ENCODE peak calls at places on chromosomes 4 and X, in seven cellular contexts. O is right atrium auricular region, J is Calu3, R is left ventricle myocardium inferior, X is stomach, A is WTC11, W is lower leg skin. S is an unnamed sample.

GRCh38 chr4:73653695-73654106 is 33.5 kb upstream of the RASSF6 start:
- DNase-seq in O (no peak), J (no peak), R (no peak), X (peak), A (no peak), W (no peak), S (peak)

GRCh38 chrX:1486177-1486576 is 33.5 kb upstream of the ASMTL start:
- DNase-seq in O (peak), J (no peak), R (no peak), X (no peak), A (no peak), W (no peak), S (no peak)

GRCh38 chrX:84046403-84046984 is 141.5 kb downstream of the RPS6KA6 start:
- DNase-seq in O (no peak), J (peak), R (no peak), X (peak), A (peak), W (no peak), S (peak)

GRCh38 chr4:89590102-89590501 is 246.9 kb downstream of the SNCA start:
- DNase-seq in O (no peak), J (no peak), R (no peak), X (no peak), A (no peak), W (no peak), S (no peak)

GRCh38 chrX:13432376-13432775 is 112.5 kb upstream of the ATXN3L start:
- DNase-seq in O (no peak), J (no peak), R (no peak), X (no peak), A (no peak), W (peak), S (no peak)

GRCh38 chrX:48854898-48855297 is 19.5 kb upstream of the PCSK1N start:
- DNase-seq in O (no peak), J (peak), R (no peak), X (no peak), A (peak), W (no peak), S (peak)

GRCh38 chr4:138522366-138522765 is 280.2 kb upstream of the SLC7A11 start:
- DNase-seq in O (no peak), J (no peak), R (no peak), X (no peak), A (no peak), W (no peak), S (no peak)

GRCh38 chrX:85977218-85977617 is 70.1 kb downstream of the CHM start:
- DNase-seq in O (no peak), J (no peak), R (no peak), X (no peak), A (no peak), W (no peak), S (no peak)

GRCh38 chrX:52556741-52557140 is 39.9 kb upstream of the XAGE1B start:
- DNase-seq in O (no peak), J (no peak), R (no peak), X (no peak), A (no peak), W (no peak), S (peak)

GRCh38 chr4:55634417-55635128 is 1.5 kb downstream of the NMU start:
- DNase-seq in O (no peak), J (no peak), R (no peak), X (no peak), A (no peak), W (no peak), S (no peak)

GRCh38 chrX:155612312-155613224 is at the start of gene TMLHE:
- DNase-seq in O (peak), J (peak), R (peak), X (peak), A (peak), W (peak), S (peak)

GRCh38 chrX:72268601-72269365 is 8.3 kb downstream of the RPS4X start:
- DNase-seq in O (no peak), J (no peak), R (no peak), X (no peak), A (no peak), W (no peak), S (no peak)

GRCh38 chr4:137422666-137423065 is 109.6 kb downstream of the PCDH18 start:
- DNase-seq in O (no peak), J (no peak), R (no peak), X (no peak), A (no peak), W (no peak), S (no peak)

GRCh38 chrX:23008431-23009099 is 8.8 kb downstream of the DDX53 start:
- DNase-seq in O (no peak), J (peak), R (no peak), X (no peak), A (no peak), W (no peak), S (no peak)
- TF ChIP-seq CTCF in O (peak), J (peak), R (peak), X (no peak), A (no peak), W (no peak), S (no peak)

GRCh38 chr4:84089652-84090437 is 409.2 kb downstream of the NKX6-1 start:
- DNase-seq in O (no peak), J (no peak), R (no peak), X (no peak), A (no peak), W (no peak), S (no peak)

GRCh38 chr4:84091266-84091665 is 407.8 kb downstream of the NKX6-1 start:
- DNase-seq in O (no peak), J (no peak), R (no peak), X (no peak), A (no peak), W (no peak), S (no peak)

GRCh38 chr4:84085986-84086385 is 413.1 kb downstream of the NKX6-1 start:
- DNase-seq in O (no peak), J (no peak), R (no peak), X (no peak), A (no peak), W (no peak), S (no peak)
- TF ChIP-seq CTCF in O (no peak), J (no peak), R (no peak), X (no peak), A (no peak), W (no peak), S (no peak)

GRCh38 chr4:3515646-3516045 is 16.6 kb downstream of the LRPAP1 start:
- DNase-seq in O (no peak), J (no peak), R (peak), X (no peak), A (no peak), W (no peak), S (no peak)

GRCh38 chr4:3516061-3516835 is 16.0 kb downstream of the LRPAP1 start:
- DNase-seq in O (no peak), J (no peak), R (peak), X (no peak), A (no peak), W (no peak), S (no peak)

GRCh38 chr4:3513807-3514206 is 18.4 kb downstream of the LRPAP1 start:
- DNase-seq in O (no peak), J (no peak), R (no peak), X (no peak), A (no peak), W (no peak), S (no peak)

GRCh38 chr4:3514221-3514780 is 17.9 kb downstream of the LRPAP1 start:
- DNase-seq in O (no peak), J (no peak), R (no peak), X (no peak), A (no peak), W (no peak), S (no peak)

GRCh38 chr4:3514806-3515421 is 17.3 kb downstream of the LRPAP1 start:
- DNase-seq in O (no peak), J (no peak), R (peak), X (no peak), A (peak), W (no peak), S (no peak)
- TF ChIP-seq CTCF in O (peak), J (no peak), R (peak), X (no peak), A (peak), W (no peak), S (no peak)

GRCh38 chr4:186725422-186726149 is 1.9 kb upstream of the FAT1 start:
- DNase-seq in O (peak), J (peak), R (peak), X (peak), A (peak), W (peak), S (peak)
- TF ChIP-seq CTCF in O (peak), J (peak), R (peak), X (peak), A (no peak), W (no peak), S (no peak)

GRCh38 chrX:38375888-38376287 is 23.5 kb downstream of the OTC start:
- DNase-seq in O (no peak), J (peak), R (no peak), X (no peak), A (no peak), W (no peak), S (peak)
- TF ChIP-seq CTCF in O (peak), J (peak), R (peak), X (no peak), A (no peak), W (no peak), S (no peak)

GRCh38 chr4:56844817-56845580 is 23.5 kb upstream of the SPINK2 start:
- DNase-seq in O (no peak), J (no peak), R (no peak), X (no peak), A (peak), W (no peak), S (no peak)

GRCh38 chr4:56840559-56840958 is 19.1 kb upstream of the SPINK2 start:
- DNase-seq in O (no peak), J (no peak), R (no peak), X (no peak), A (no peak), W (no peak), S (no peak)

DNA sequence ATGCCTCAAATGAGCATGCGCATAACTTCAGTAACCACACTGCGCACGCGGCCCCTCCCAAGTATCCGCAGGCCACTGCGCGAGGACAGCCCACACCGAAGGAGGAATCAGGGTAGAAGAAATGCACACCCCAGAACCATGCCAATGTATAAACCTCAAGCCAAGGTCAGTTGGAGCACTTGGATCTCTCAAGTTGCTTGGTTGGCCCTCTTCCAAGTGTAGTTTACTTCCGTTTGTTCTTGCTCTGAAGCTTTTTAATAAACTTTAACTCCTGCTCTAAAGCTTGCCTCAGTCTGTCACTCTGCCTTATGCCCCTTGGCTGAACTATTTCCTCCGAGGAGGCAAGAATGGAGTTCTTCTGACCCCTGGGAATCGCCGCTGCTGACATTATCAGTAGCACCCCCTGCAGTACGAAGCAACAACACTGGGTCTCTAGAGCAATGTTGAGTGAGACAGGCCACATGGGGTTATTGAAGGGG is 22.0 kb upstream of the SPINK2 start:
- DNase-seq in O (no peak), J (no peak), R (no peak), X (no peak), A (peak), W (no peak), S (no peak)
- TF ChIP-seq CTCF in O (no peak), J (no peak), R (no peak), X (no peak), A (no peak), W (no peak), S (no peak)

DNA sequence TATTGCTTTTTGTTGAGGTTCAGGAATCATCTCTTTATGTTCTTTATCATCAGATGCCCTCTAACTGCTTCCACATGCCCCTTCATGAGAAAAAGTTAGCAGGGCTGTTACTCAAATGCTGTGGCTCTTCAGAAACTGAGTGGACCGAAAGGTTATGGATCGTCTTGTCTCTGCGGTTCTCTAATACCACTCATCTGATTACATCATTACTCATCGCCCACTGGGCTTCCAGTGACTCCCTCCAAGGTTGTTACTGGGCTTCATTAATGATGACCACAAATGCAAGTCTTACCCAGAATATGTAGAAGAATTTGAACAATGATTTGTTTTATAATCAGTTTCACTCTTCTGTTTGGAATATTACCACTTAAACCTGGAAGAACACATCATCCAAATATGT is 67.7 kb downstream of the RWDD4 start:
- DNase-seq in O (no peak), J (no peak), R (no peak), X (no peak), A (no peak), W (no peak), S (no peak)
- TF ChIP-seq CTCF in O (no peak), J (no peak), R (no peak), X (no peak), A (no peak), W (no peak), S (no peak)

S was measured in activated CD8-positive, alpha-beta T cell treated with anti-CD3 and anti-CD28 coated beads for 36 hours.